ENCODE peak calls at places on chromosomes 12 and 14, in four cellular contexts. G is HL-60, X is T-helper 2 cell, U is ovary. T is an unnamed sample.

GRCh38 chr14:32985881-32986280 is 47.2 kb downstream of the NPAS3 start:
- DNase-seq in G (no peak), X (no peak), U (no peak), T (no peak)

GRCh38 chr12:2347137-2347843 is 294.5 kb downstream of the CACNA1C start:
- DNase-seq in G (no peak), X (no peak), U (no peak), T (no peak)

GRCh38 chr12:25775968-25776367 is 182.5 kb upstream of the RASSF8 start:
- DNase-seq in G (no peak), X (no peak), U (no peak), T (no peak)

GRCh38 chr12:70948976-70949336 is 28.4 kb upstream of the PTPRR start:
- DNase-seq in G (no peak), X (no peak), U (no peak), T (no peak)

GRCh38 chr12:122265433-122265832 is 861 bp downstream of the VPS33A start:
- DNase-seq in G (no peak), X (no peak), U (no peak), T (no peak)

GRCh38 chr12:26572131-26572530 is 260.9 kb downstream of the ITPR2 start:
- DNase-seq in G (no peak), X (no peak), U (no peak), T (no peak)

GRCh38 chr14:89242871-89243270 is 174.2 kb downstream of the FOXN3 start:
- DNase-seq in G (no peak), X (no peak), U (no peak), T (no peak)

GRCh38 chr12:106058256-106059182 is 80.2 kb downstream of the NUAK1 start:
- DNase-seq in G (no peak), X (no peak), U (no peak), T (no peak)

GRCh38 chr14:45185110-45185814 is 49.5 kb downstream of the FANCM start:
- DNase-seq in G (no peak), X (no peak), U (no peak), T (no peak)

GRCh38 chr12:124356221-124356620 is 61.3 kb downstream of the RFLNA start:
- DNase-seq in G (no peak), X (no peak), U (no peak), T (no peak)

GRCh38 chr14:105444859-105445258 is 25.2 kb downstream of the MTA1 start:
- DNase-seq in G (no peak), X (no peak), U (no peak), T (no peak)